ENCODE peak calls at places on chromosomes 6 and 20, in four cellular contexts. F, G, U and T are unnamed samples.

GRCh38 chr20:17905544-17905943 is 63.0 kb downstream of the SNX5 start:
- DNase-seq in G (no peak), U (no peak), F (no peak), T (no peak)

GRCh38 chr6:44151348-44152108 is 7.1 kb upstream of the CAPN11 start:
- DNase-seq in U (peak; percentile 76), G (peak; percentile 73), F (peak; percentile 91), T (no peak)

GRCh38 chr20:54221383-54221782 is 13.5 kb downstream of the PFDN4 start:
- DNase-seq in F (no peak), U (peak; percentile 47), G (no peak), T (no peak)

GRCh38 chr6:168198302-168199180 is 119.5 kb upstream of the FRMD1 start:
- DNase-seq in G (no peak), F (no peak), U (no peak), T (no peak)

GRCh38 chr6:158472453-158472852 is 87.4 kb upstream of the TMEM181 start:
- DNase-seq in F (no peak), G (no peak), U (no peak), T (no peak)

GRCh38 chr6:168447741-168448140 is 6.8 kb downstream of the SMOC2 start:
- DNase-seq in G (no peak), U (no peak), F (no peak), T (no peak)

GRCh38 chr20:25336561-25337422 is 53.8 kb downstream of the ABHD12 start:
- DNase-seq in F (no peak), G (no peak), U (no peak), T (no peak)

GRCh38 chr6:93040375-93040774 is 379.0 kb downstream of the EPHA7 start:
- DNase-seq in G (no peak), U (no peak), F (no peak), T (no peak)

GRCh38 chr6:87941556-87942358 is 105.9 kb upstream of the SPACA1 start:
- DNase-seq in G (no peak), U (no peak), F (no peak), T (no peak)

GRCh38 chr6:28880894-28881780 is 42.6 kb downstream of the TRIM27 start:
- DNase-seq in F (peak; percentile 89), U (peak; percentile 49), G (peak; percentile 85), T (peak; percentile 43)

GRCh38 chr20:38726849-38727601 is 2.7 kb downstream of the SLC32A1 start:
- DNase-seq in G (peak; percentile 80), F (peak; percentile 67), U (peak; percentile 53), T (peak; percentile 88)